ENCODE peak calls at places on chromosomes 4 and X, in seven cellular contexts. B is pancreas, L is thoracic aorta, R is mucosa of descending colon, G is Caco-2, F is cardiac muscle cell, E is neural progenitor cell. N is an unnamed sample. For H3K4me1, the result is how much of the 10 kb centered on the place peaks cover.

GRCh38 chrX:115177941-115178340 is 11.3 kb upstream of the RBMXL3 start:
- DNase-seq in E (no peak), F (no peak), G (no peak), B (no peak), L (no peak), R (no peak), N (no peak)

GRCh38 chrX:72714471-72714916 is 388 bp upstream of the PHKA1 start:
- DNase-seq in B (peak), G (peak), E (peak), R (peak), F (peak), L (peak), N (peak)

GRCh38 chr4:3826247-3827172 is 60.3 kb downstream of the ADRA2C start:
- DNase-seq in E (no peak), F (no peak), R (no peak), G (no peak), B (no peak), L (no peak), N (peak)

GRCh38 chrX:150085881-150086280 is 147.6 kb upstream of the EOLA2 start:
- DNase-seq in G (no peak), R (no peak), L (no peak), E (no peak), B (no peak), F (no peak), N (no peak)

GRCh38 chr4:31518796-31519250 is 798.7 kb downstream of the PCDH7 start:
- DNase-seq in E (no peak), G (no peak), F (no peak), R (no peak), B (no peak), L (no peak), N (no peak)

GRCh38 chr4:186723207-186724047 is at the start of gene FAT1:
- DNase-seq in E (peak), B (peak), R (peak), F (peak), L (no peak), G (peak), N (peak)

GRCh38 chr4:170497105-170497504 is 407.3 kb upstream of the AADAT start:
- DNase-seq in B (no peak), G (no peak), R (no peak), E (peak), L (no peak), F (no peak), N (no peak)

GRCh38 chr4:184534511-184535391 is 60.4 kb upstream of the IRF2 start:
- DNase-seq in R (no peak), E (no peak), B (no peak), L (no peak), G (no peak), F (peak), N (no peak)

GRCh38 chr4:1767058-1767769 is 25.9 kb upstream of the FGFR3 start:
- DNase-seq in R (no peak), E (peak), L (no peak), G (peak), B (peak), F (peak), N (no peak)

GRCh38 chr4:118086334-118086733 is 52.0 kb downstream of the NDST3 start:
- DNase-seq in F (no peak), B (no peak), L (no peak), G (no peak), R (no peak), E (no peak), N (no peak)

GRCh38 chrX:43654431-43655150 is 1.5 kb upstream of the MAOA start:
- DNase-seq in L (peak), G (peak), B (peak), F (peak), R (peak), E (peak), N (peak)
- TF ChIP-seq CTCF in L (peak), G (peak), B (no peak), F (peak), R (no peak), E (peak), N (no peak)

GRCh38 chr4:16218950-16219349 is 7.3 kb downstream of the TAPT1 start:
- DNase-seq in B (no peak), F (no peak), G (no peak), L (no peak), R (no peak), E (no peak), N (no peak)
- H3K4me1 ChIP-seq in B (under half), F (under half), G (under half), L (under half), R (under half), E (under half), N (under half)

DNA sequence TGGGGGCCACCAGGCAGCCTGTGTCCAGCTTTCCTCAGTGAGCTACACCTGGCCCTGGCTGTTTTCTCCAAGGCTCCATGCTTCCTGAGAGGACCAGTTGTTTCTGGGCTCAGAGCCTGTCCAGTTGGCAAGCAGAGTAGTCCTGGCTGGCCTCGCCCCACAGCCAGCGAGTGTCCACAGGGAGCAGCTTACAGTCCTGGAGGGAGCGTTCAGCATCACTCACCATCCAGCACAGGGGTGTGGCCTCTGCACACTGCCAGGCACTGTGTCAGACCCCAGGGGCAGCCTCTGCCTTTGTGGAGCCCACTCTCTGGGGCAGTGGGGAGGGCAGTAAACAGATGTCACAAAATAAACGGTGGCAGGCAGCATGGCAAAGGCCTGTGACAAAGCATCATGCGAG is 23.8 kb downstream of the EVC start:
- DNase-seq in L (no peak), B (no peak), G (no peak), R (no peak), E (no peak), F (no peak), N (no peak)
- TF ChIP-seq CTCF in L (no peak), B (no peak), G (no peak), R (no peak), E (no peak), F (no peak), N (no peak)

DNA sequence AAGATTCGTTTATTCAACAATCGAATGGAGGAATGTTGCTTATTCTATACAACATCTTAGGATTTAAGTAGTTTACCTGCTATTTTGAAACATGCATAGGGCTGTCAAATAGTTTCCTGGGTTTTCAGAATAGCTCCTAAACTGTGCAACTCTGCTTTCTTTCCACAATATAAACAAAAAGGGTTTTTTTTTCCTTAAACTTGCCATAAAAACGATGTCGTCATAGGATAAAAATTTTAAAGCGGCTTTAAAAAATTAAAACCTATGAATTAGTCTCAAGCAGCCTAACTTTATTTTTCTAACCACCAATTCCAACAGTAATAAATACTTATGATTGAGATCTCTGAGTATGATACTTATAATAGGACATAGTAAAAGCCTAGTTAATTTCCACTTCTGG is 21.6 kb upstream of the STIM2 start:
- DNase-seq in F (no peak), R (no peak), L (no peak), B (no peak), G (no peak), E (no peak), N (no peak)
- H3K4me1 ChIP-seq in F (under half), R (under half), L (under half), B (under half), G (under half), E (under half), N (under half)

GRCh38 chr4:132332932-132333722 is 816.0 kb upstream of the PCDH10 start:
- DNase-seq in E (peak), F (no peak), R (no peak), G (no peak), B (no peak), L (no peak), N (no peak)
- TF ChIP-seq CTCF in E (peak), F (peak), R (no peak), G (peak), B (no peak), L (no peak), N (no peak)

GRCh38 chr4:121696140-121696640 is 590 bp downstream of the ANXA5 start:
- DNase-seq in B (peak), G (peak), R (peak), E (peak), F (peak), L (peak), N (peak)
- H3K4me1 ChIP-seq in B (under half), G (under half), R (under half), E (under half), F (under half), L (under half), N (under half)

N was measured in kidney.